ENCODE peak calls at places on chromosome 11, in four cellular contexts. One of them, this sample, is unnamed.

GRCh38 chr11:1073261-1073724 is 1.4 kb upstream of the MUC2 start:
- DNase-seq in NB4: peak
- DNase-seq in pancreas: peak
- DNase-seq in HFF-Myc: peak
- DNase-seq in this sample: peak

GRCh38 chr11:45078236-45079074 is 68.0 kb upstream of the PRDM11 start:
- DNase-seq in pancreas: no peak
- DNase-seq in HFF-Myc: no peak
- DNase-seq in NB4: peak
- DNase-seq in this sample: no peak

GRCh38 chr11:44608654-44609027 is 43.2 kb downstream of the CD82 start:
- DNase-seq in HFF-Myc: no peak
- DNase-seq in pancreas: no peak
- DNase-seq in NB4: no peak
- DNase-seq in this sample: no peak

GRCh38 chr11:114063829-114064201 is 4.3 kb downstream of the ZBTB16 start:
- DNase-seq in HFF-Myc: no peak
- DNase-seq in pancreas: no peak
- DNase-seq in NB4: no peak
- DNase-seq in this sample: no peak

GRCh38 chr11:8338138-8338537 is 74.5 kb upstream of the LMO1 start:
- DNase-seq in HFF-Myc: no peak
- DNase-seq in NB4: peak
- DNase-seq in pancreas: no peak
- DNase-seq in this sample: peak

GRCh38 chr11:74311352-74311926 is at the start of gene P4HA3:
- DNase-seq in pancreas: peak
- DNase-seq in HFF-Myc: no peak
- DNase-seq in NB4: peak
- DNase-seq in this sample: peak

GRCh38 chr11:12682730-12683500 is 8.7 kb downstream of the TEAD1 start:
- DNase-seq in HFF-Myc: no peak
- DNase-seq in NB4: no peak
- DNase-seq in pancreas: no peak
- DNase-seq in this sample: no peak

GRCh38 chr11:117010808-117011540 is 87.3 kb downstream of the SIK3 start:
- DNase-seq in pancreas: no peak
- DNase-seq in HFF-Myc: peak
- DNase-seq in NB4: peak
- DNase-seq in this sample: no peak

GRCh38 chr11:65965986-65966762 is 4.6 kb downstream of the SART1 start:
- DNase-seq in NB4: no peak
- DNase-seq in pancreas: no peak
- DNase-seq in HFF-Myc: no peak
- DNase-seq in this sample: no peak

GRCh38 chr11:27210509-27210908 is 152.5 kb downstream of the CCDC34 start:
- DNase-seq in pancreas: no peak
- DNase-seq in NB4: no peak
- DNase-seq in HFF-Myc: no peak
- DNase-seq in this sample: no peak

GRCh38 chr11:6312106-6312505 is 8.2 kb downstream of the CAVIN3 start:
- DNase-seq in HFF-Myc: no peak
- DNase-seq in NB4: no peak
- DNase-seq in pancreas: no peak
- DNase-seq in this sample: no peak

GRCh38 chr11:118851970-118852369 is 31.7 kb upstream of the CXCR5 start:
- DNase-seq in pancreas: no peak
- DNase-seq in HFF-Myc: no peak
- DNase-seq in NB4: peak
- DNase-seq in this sample: no peak

GRCh38 chr11:65892661-65893317 is 2.3 kb downstream of the CCDC85B start:
- DNase-seq in pancreas: peak
- DNase-seq in NB4: no peak
- DNase-seq in HFF-Myc: no peak
- DNase-seq in this sample: no peak

GRCh38 chr11:72037554-72038311 is 39.0 kb downstream of the IL18BP start:
- DNase-seq in NB4: no peak
- DNase-seq in HFF-Myc: no peak
- DNase-seq in pancreas: no peak
- DNase-seq in this sample: no peak

GRCh38 chr11:72569966-72570892 is 104.0 kb downstream of the PDE2A start:
- DNase-seq in NB4: peak
- DNase-seq in pancreas: no peak
- DNase-seq in HFF-Myc: peak
- DNase-seq in this sample: no peak

GRCh38 chr11:65298655-65299179 is 15.9 kb upstream of the CDC42EP2 start:
- DNase-seq in NB4: no peak
- DNase-seq in HFF-Myc: no peak
- DNase-seq in pancreas: no peak
- DNase-seq in this sample: no peak

GRCh38 chr11:100872951-100873350 is 185.9 kb downstream of the ARHGAP42 start:
- DNase-seq in pancreas: no peak
- DNase-seq in HFF-Myc: no peak
- DNase-seq in NB4: no peak
- DNase-seq in this sample: no peak

GRCh38 chr11:102322560-102322959 is 5.3 kb downstream of the BIRC3 start:
- DNase-seq in pancreas: no peak
- DNase-seq in NB4: no peak
- DNase-seq in HFF-Myc: no peak
- DNase-seq in this sample: no peak

GRCh38 chr11:21567628-21568290 is 625.1 kb upstream of the ANO5 start:
- DNase-seq in pancreas: no peak
- DNase-seq in NB4: no peak
- DNase-seq in HFF-Myc: no peak
- DNase-seq in this sample: no peak

GRCh38 chr11:116420770-116421528 is 351.8 kb downstream of the BUD13 start:
- DNase-seq in pancreas: no peak
- DNase-seq in HFF-Myc: no peak
- DNase-seq in NB4: peak
- DNase-seq in this sample: peak

GRCh38 chr11:69948256-69949141 is 129.3 kb upstream of the FGF3 start:
- DNase-seq in pancreas: no peak
- DNase-seq in HFF-Myc: no peak
- DNase-seq in NB4: no peak
- DNase-seq in this sample: peak

GRCh38 chr11:3983101-3983500 is 111.5 kb upstream of the RRM1 start:
- DNase-seq in pancreas: no peak
- DNase-seq in HFF-Myc: no peak
- DNase-seq in NB4: no peak
- DNase-seq in this sample: no peak

GRCh38 chr11:36577859-36578258 is 10.1 kb downstream of the RAG1 start:
- DNase-seq in NB4: no peak
- DNase-seq in pancreas: no peak
- DNase-seq in HFF-Myc: peak
- DNase-seq in this sample: no peak

GRCh38 chr11:65992056-65992455 is 9.9 kb downstream of the EIF1AD start:
- DNase-seq in NB4: no peak
- DNase-seq in pancreas: no peak
- DNase-seq in HFF-Myc: no peak
- DNase-seq in this sample: no peak

GRCh38 chr11:12769834-12770345 is 95.7 kb downstream of the TEAD1 start:
- DNase-seq in pancreas: no peak
- DNase-seq in HFF-Myc: peak
- DNase-seq in NB4: peak
- DNase-seq in this sample: no peak

GRCh38 chr11:45988922-45989321 is 66.5 kb downstream of the LARGE2 start:
- DNase-seq in HFF-Myc: no peak
- DNase-seq in pancreas: no peak
- DNase-seq in NB4: no peak
- DNase-seq in this sample: no peak

GRCh38 chr11:1478011-1478410 is 8.6 kb downstream of the MOB2 start:
- DNase-seq in NB4: no peak
- DNase-seq in pancreas: no peak
- DNase-seq in HFF-Myc: no peak
- DNase-seq in this sample: no peak

GRCh38 chr11:119722281-119722794 is 6.7 kb downstream of the NECTIN1 start:
- DNase-seq in HFF-Myc: no peak
- DNase-seq in NB4: peak
- DNase-seq in pancreas: peak
- DNase-seq in this sample: peak

GRCh38 chr11:44188643-44189042 is 93.2 kb downstream of the EXT2 start:
- DNase-seq in HFF-Myc: no peak
- DNase-seq in pancreas: no peak
- DNase-seq in NB4: no peak
- DNase-seq in this sample: no peak

GRCh38 chr11:86116386-86116726 is 47.5 kb upstream of the PICALM start:
- DNase-seq in NB4: no peak
- DNase-seq in HFF-Myc: no peak
- DNase-seq in pancreas: no peak
- DNase-seq in this sample: no peak

GRCh38 chr11:2827256-2827655 is 58.3 kb downstream of the CDKN1C start:
- DNase-seq in HFF-Myc: no peak
- DNase-seq in pancreas: peak
- DNase-seq in NB4: peak
- DNase-seq in this sample: no peak

GRCh38 chr11:2122907-2123627 is 16.1 kb downstream of the IGF2 start:
- DNase-seq in pancreas: peak
- DNase-seq in HFF-Myc: no peak
- DNase-seq in NB4: no peak
- DNase-seq in this sample: no peak

GRCh38 chr11:119426142-119426541 is 3.2 kb upstream of the THY1 start:
- DNase-seq in NB4: no peak
- DNase-seq in HFF-Myc: no peak
- DNase-seq in pancreas: no peak
- DNase-seq in this sample: no peak

GRCh38 chr11:11039249-11039965 is 181.6 kb upstream of the ZBED5 start:
- DNase-seq in pancreas: no peak
- DNase-seq in HFF-Myc: no peak
- DNase-seq in NB4: no peak
- DNase-seq in this sample: no peak

DNA sequence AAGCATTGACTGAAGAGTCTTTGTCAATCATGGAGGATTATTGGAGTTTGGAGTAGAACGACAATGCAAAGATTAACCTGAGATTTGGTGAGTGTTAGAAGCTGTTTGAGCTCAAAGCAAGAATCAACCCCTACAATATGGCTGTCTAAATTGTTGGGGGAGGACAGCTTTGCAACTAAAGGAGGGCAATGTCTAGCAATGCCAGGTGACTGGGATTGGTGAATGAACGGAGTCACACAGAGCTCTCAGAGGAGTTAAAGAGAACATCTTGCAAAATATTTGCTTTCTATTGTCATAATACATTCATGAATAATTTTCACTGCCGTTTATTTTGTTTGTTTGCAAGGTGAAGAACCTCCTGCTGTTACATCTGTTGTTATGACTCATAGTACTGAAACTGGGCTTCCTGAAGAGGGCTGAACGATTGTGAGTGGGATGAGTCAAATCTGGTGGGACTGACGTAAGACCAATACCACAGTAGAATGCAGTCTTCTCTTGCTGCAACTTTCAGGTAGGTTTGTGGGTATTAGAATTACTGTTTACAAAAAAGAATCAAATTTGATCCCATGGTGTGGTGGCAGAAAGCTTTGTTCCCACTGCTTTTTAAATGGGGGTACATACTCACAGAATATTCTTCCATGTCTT is 281.9 kb downstream of the CADM1 start:
- DNase-seq in pancreas: no peak
- DNase-seq in HFF-Myc: peak
- DNase-seq in NB4: peak
- DNase-seq in this sample: no peak
- H3K4me3 ChIP-seq in pancreas: no peak
- H3K4me3 ChIP-seq in HFF-Myc: no peak
- H3K4me3 ChIP-seq in NB4: no peak
- H3K4me3 ChIP-seq in this sample: no peak

GRCh38 chr11:95778699-95779098 is 10.9 kb downstream of the FAM76B start:
- DNase-seq in NB4: no peak
- DNase-seq in HFF-Myc: no peak
- DNase-seq in pancreas: no peak
- DNase-seq in this sample: no peak
- H3K4me3 ChIP-seq in NB4: no peak
- H3K4me3 ChIP-seq in HFF-Myc: no peak
- H3K4me3 ChIP-seq in pancreas: no peak
- H3K4me3 ChIP-seq in this sample: no peak

DNA sequence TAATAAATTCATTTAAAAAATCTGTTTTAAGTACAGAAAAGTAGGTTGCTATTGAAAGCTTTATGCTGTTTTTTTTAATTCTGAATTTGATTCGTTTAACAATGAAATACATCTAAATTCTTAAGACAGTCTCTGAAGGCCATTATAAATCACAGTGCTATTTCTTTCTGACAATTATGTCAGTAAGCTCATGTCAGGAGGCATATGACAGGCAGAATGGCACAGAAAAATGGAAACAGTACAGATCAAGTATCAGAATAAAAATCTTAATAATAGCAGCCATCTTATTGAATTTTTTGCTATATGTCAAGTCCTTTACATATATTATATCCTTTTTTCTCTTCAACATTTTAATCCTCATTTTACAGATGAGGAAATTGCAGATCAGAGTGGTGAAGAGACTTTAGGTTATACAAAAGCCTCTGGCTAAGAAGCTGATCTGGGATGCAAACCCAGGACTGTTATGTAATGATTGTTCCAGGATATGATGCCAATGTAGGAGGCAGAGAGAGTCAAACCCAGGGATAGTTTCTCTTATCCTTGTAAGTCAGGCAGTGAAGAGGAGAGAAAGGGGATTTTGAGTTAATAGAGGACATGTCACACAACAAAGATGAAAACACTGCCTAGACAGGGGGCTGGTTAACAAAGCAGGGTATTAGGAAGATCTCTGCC is 283.1 kb upstream of the CCDC90B start:
- DNase-seq in HFF-Myc: no peak
- DNase-seq in pancreas: no peak
- DNase-seq in NB4: no peak
- DNase-seq in this sample: no peak
- H3K4me3 ChIP-seq in HFF-Myc: no peak
- H3K4me3 ChIP-seq in pancreas: no peak
- H3K4me3 ChIP-seq in NB4: no peak
- H3K4me3 ChIP-seq in this sample: no peak

GRCh38 chr11:18705651-18706281 is 7.2 kb downstream of the TMEM86A start:
- DNase-seq in HFF-Myc: no peak
- DNase-seq in pancreas: peak
- DNase-seq in NB4: no peak
- DNase-seq in this sample: no peak
- H3K4me3 ChIP-seq in HFF-Myc: peak
- H3K4me3 ChIP-seq in pancreas: peak
- H3K4me3 ChIP-seq in NB4: no peak
- H3K4me3 ChIP-seq in this sample: peak

This sample was measured in small intestine.